ENCODE peak calls at places on chromosome 7, in four cellular contexts. T, B, J and C are unnamed samples.

GRCh38 chr7:36279251-36279925 is 110.3 kb upstream of the ANLN start:
- DNase-seq in T (no peak), J (no peak), B (no peak), C (no peak)

GRCh38 chr7:44289341-44290249 is 35.8 kb downstream of the CAMK2B start:
- DNase-seq in J (peak; percentile 31), T (peak; percentile 31), B (no peak), C (peak; percentile 43)

GRCh38 chr7:91266067-91266930 is 2.1 kb downstream of the FZD1 start:
- DNase-seq in J (no peak), T (peak; percentile 53), B (no peak), C (peak; percentile 56)

GRCh38 chr7:8035647-8036518 is 67.3 kb downstream of the GLCCI1 start:
- DNase-seq in J (no peak), T (no peak), B (no peak), C (no peak)

GRCh38 chr7:118949031-118949430 is 724.5 kb downstream of the ANKRD7 start:
- DNase-seq in J (no peak), T (no peak), B (no peak), C (no peak)

GRCh38 chr7:95986136-95986535 is 213.8 kb downstream of the DYNC1I1 start:
- DNase-seq in J (peak; percentile 31), T (no peak), B (no peak), C (no peak)

GRCh38 chr7:112791465-112792168 is 1.4 kb upstream of the TMEM168 start:
- DNase-seq in T (no peak), J (no peak), B (no peak), C (no peak)

GRCh38 chr7:55476852-55477780 is 95.2 kb downstream of the VOPP1 start:
- DNase-seq in J (no peak), T (no peak), B (no peak), C (no peak)

GRCh38 chr7:24714676-24715010 is 42.6 kb downstream of the GSDME start:
- DNase-seq in B (no peak), J (no peak), T (no peak), C (no peak)

GRCh38 chr7:28988818-28989595 is 30.9 kb upstream of the TRIL start:
- DNase-seq in T (peak; percentile 43), J (no peak), B (no peak), C (peak; percentile 60)

GRCh38 chr7:105132835-105133234 is 118.8 kb downstream of the KMT2E start:
- DNase-seq in B (no peak), T (no peak), J (no peak), C (no peak)

GRCh38 chr7:107538001-107538400 is 25.7 kb downstream of the COG5 start:
- DNase-seq in J (no peak), B (no peak), T (no peak), C (no peak)

GRCh38 chr7:84490661-84491060 is 296.1 kb upstream of the SEMA3A start:
- DNase-seq in J (no peak), B (no peak), T (no peak), C (no peak)

GRCh38 chr7:137937202-137937560 is 64.7 kb downstream of the CREB3L2 start:
- DNase-seq in J (no peak), B (no peak), T (no peak), C (no peak)

GRCh38 chr7:96970739-96971138 is 34.6 kb upstream of the DLX6 start:
- DNase-seq in T (no peak), J (no peak), B (no peak), C (no peak)

GRCh38 chr7:36736827-36737211 is 12.5 kb upstream of the AOAH start:
- DNase-seq in T (no peak), J (no peak), B (no peak), C (no peak)

GRCh38 chr7:90938371-90938770 is 325.9 kb upstream of the FZD1 start:
- DNase-seq in J (no peak), B (no peak), T (no peak), C (no peak)

GRCh38 chr7:134737561-134738353 is 41.7 kb upstream of the CALD1 start:
- DNase-seq in B (no peak), J (no peak), T (no peak), C (no peak)

GRCh38 chr7:44348300-44348699 is 22.9 kb upstream of the CAMK2B start:
- DNase-seq in B (no peak), T (no peak), J (no peak), C (no peak)

GRCh38 chr7:96720843-96721242 is 11.2 kb upstream of the SEM1 start:
- DNase-seq in B (no peak), J (no peak), T (no peak), C (no peak)

GRCh38 chr7:47351233-47352154 is 230.4 kb downstream of the TNS3 start:
- DNase-seq in T (no peak), B (no peak), J (no peak), C (no peak)

GRCh38 chr7:75804705-75805104 is 8.9 kb downstream of the CCL24 start:
- DNase-seq in J (no peak), T (no peak), B (no peak), C (no peak)

GRCh38 chr7:97480700-97481410 is 251.0 kb upstream of the TAC1 start:
- DNase-seq in T (no peak), B (no peak), J (peak; percentile 71), C (no peak)

GRCh38 chr7:18724311-18724710 is 228.8 kb downstream of the HDAC9 start:
- DNase-seq in J (no peak), T (no peak), B (no peak), C (no peak)

GRCh38 chr7:7705316-7705715 is 13.1 kb downstream of the RPA3 start:
- DNase-seq in B (no peak), J (no peak), T (no peak), C (no peak)